ENCODE peak calls at places on chromosome 20, in eight cellular contexts. I is KBM-7; Q is stimulated activated CD4-positive, alpha-beta T cell treated with anti-CD3 and anti-CD28 coated beads, TNF-alpha, amount 100 ng/mL, for 48 hours; L is NCI-H1930; R is SW 1271; A is HepG2; F is cardiac fibroblast; D is H9. Z is an unnamed sample.

GRCh38 chr20:44632103-44632752 is 19.3 kb downstream of the ADA start:
- DNase-seq in D (no peak), L (no peak), F (no peak), A (no peak), I (no peak), Q (no peak), R (no peak), Z (no peak)

GRCh38 chr20:57412347-57413029 is 21.3 kb downstream of the RBM38 start:
- DNase-seq in D (no peak), A (no peak), R (no peak), L (no peak), Q (no peak), I (no peak), F (no peak), Z (no peak)

GRCh38 chr20:60038400-60038799 is 80.2 kb downstream of the CDH26 start:
- DNase-seq in A (no peak), I (no peak), F (no peak), L (no peak), R (no peak), D (no peak), Q (no peak), Z (no peak)

GRCh38 chr20:40144581-40144980 is 544.5 kb downstream of the MAFB start:
- DNase-seq in R (no peak), Q (no peak), D (no peak), F (no peak), L (no peak), A (no peak), I (no peak), Z (no peak)

GRCh38 chr20:32439132-32439829 is 81.2 kb downstream of the ASXL1 start:
- DNase-seq in L (no peak), D (no peak), R (no peak), F (peak; percentile 85), Q (no peak), A (no peak), I (no peak), Z (peak; percentile 68)

GRCh38 chr20:24956001-24956761 is 7.1 kb downstream of the CST7 start:
- DNase-seq in L (no peak), D (peak; percentile 17), R (no peak), A (no peak), F (no peak), I (no peak), Q (no peak), Z (no peak)

GRCh38 chr20:13017883-13018535 is 9.2 kb downstream of the SPTLC3 start:
- DNase-seq in R (no peak), D (no peak), Q (no peak), L (no peak), F (peak; percentile 65), A (no peak), I (no peak), Z (peak; percentile 67)

GRCh38 chr20:52484438-52484837 is 292.9 kb upstream of the ZFP64 start:
- DNase-seq in A (no peak), Q (no peak), F (peak; percentile 36), R (no peak), I (no peak), L (no peak), D (no peak), Z (peak; percentile 20)

GRCh38 chr20:11403711-11404110 is 514.0 kb upstream of the BTBD3 start:
- DNase-seq in I (no peak), Q (no peak), D (no peak), L (no peak), F (peak; percentile 39), R (no peak), A (no peak), Z (peak; percentile 50)

GRCh38 chr20:2942439-2942838 is 69.2 kb downstream of the PTPRA start:
- DNase-seq in D (no peak), L (no peak), A (no peak), F (peak; percentile 54), Q (no peak), I (no peak), R (no peak), Z (peak; percentile 21)

GRCh38 chr20:63890201-63890576 is 4.7 kb upstream of the DNAJC5 start:
- DNase-seq in L (no peak), R (no peak), I (no peak), D (no peak), F (peak; percentile 29), Q (no peak), A (no peak), Z (no peak)

GRCh38 chr20:19710336-19710721 is 47.7 kb upstream of the RIN2 start:
- DNase-seq in D (no peak), Q (no peak), L (no peak), A (no peak), I (no peak), F (peak; percentile 10), R (no peak), Z (peak; percentile 43)

GRCh38 chr20:42688576-42688975 is 501.1 kb downstream of the PTPRT start:
- DNase-seq in A (no peak), L (no peak), R (no peak), I (no peak), D (peak; percentile 36), F (no peak), Q (no peak), Z (no peak)

GRCh38 chr20:3786126-3786484 is 435 bp downstream of the CENPB start:
- DNase-seq in D (no peak), F (peak; percentile 67), L (no peak), Q (no peak), I (no peak), A (no peak), R (no peak), Z (no peak)

GRCh38 chr20:45798935-45799642 is 7.3 kb downstream of the DNTTIP1 start:
- DNase-seq in Q (peak; percentile 44), L (peak; percentile 13), R (no peak), I (peak; percentile 76), F (peak; percentile 66), A (peak; percentile 61), D (peak; percentile 79), Z (no peak)

GRCh38 chr20:21100590-21101452 is 5.3 kb downstream of the LINC00237 start:
- DNase-seq in D (peak; percentile 79), I (no peak), F (peak; percentile 18), R (no peak), A (no peak), L (peak; percentile 28), Q (no peak), Z (no peak)

GRCh38 chr20:23782366-23782983 is 31.7 kb upstream of the CST1 start:
- DNase-seq in Q (no peak), F (peak; percentile 48), R (peak; percentile 26), I (peak; percentile 46), A (no peak), L (no peak), D (peak; percentile 73), Z (no peak)

GRCh38 chr20:11013801-11014200 is 340.0 kb upstream of the JAG1 start:
- DNase-seq in I (no peak), Q (no peak), A (no peak), F (no peak), D (no peak), L (no peak), R (no peak), Z (no peak)

GRCh38 chr20:8234580-8234979 is 102.5 kb downstream of the PLCB1 start:
- DNase-seq in D (no peak), A (no peak), Q (no peak), F (no peak), R (no peak), I (no peak), L (no peak), Z (no peak)

GRCh38 chr20:34713194-34713943 is 9.2 kb downstream of the TP53INP2 start:
- DNase-seq in R (peak; percentile 98), Q (no peak), D (no peak), I (peak; percentile 77), A (peak; percentile 91), F (peak; percentile 99), L (no peak), Z (peak; percentile 91)

GRCh38 chr20:32456869-32457421 is 98.8 kb downstream of the ASXL1 start:
- DNase-seq in R (no peak), Q (no peak), F (peak; percentile 43), A (no peak), L (no peak), D (peak; percentile 79), I (peak; percentile 48), Z (no peak)

GRCh38 chr20:48052492-48052870 is 267.2 kb upstream of the SULF2 start:
- DNase-seq in D (no peak), A (no peak), Q (no peak), I (no peak), L (no peak), F (no peak), R (no peak), Z (no peak)

GRCh38 chr20:21104466-21104761 is 1.7 kb downstream of the LINC00237 start:
- DNase-seq in L (no peak), A (no peak), R (no peak), Q (no peak), D (peak; percentile 62), I (no peak), F (no peak), Z (no peak)

GRCh38 chr20:1881240-1881835 is 13.9 kb upstream of the SIRPA start:
- DNase-seq in F (no peak), R (no peak), D (no peak), L (no peak), A (no peak), I (no peak), Q (no peak), Z (no peak)

GRCh38 chr20:36461600-36462439 is 79.5 kb upstream of the MYL9 start:
- DNase-seq in I (peak; percentile 30), Q (no peak), L (no peak), A (no peak), R (no peak), F (peak; percentile 53), D (peak; percentile 58), Z (no peak)

GRCh38 chr20:50642288-50642803 is 49.0 kb downstream of the RIPOR3 start:
- DNase-seq in I (no peak), L (no peak), Q (no peak), R (no peak), F (no peak), A (no peak), D (peak; percentile 93), Z (no peak)

GRCh38 chr20:40980106-40980827 is 48.4 kb upstream of the TOP1 start:
- DNase-seq in A (no peak), F (peak; percentile 47), D (no peak), I (no peak), R (no peak), L (no peak), Q (no peak), Z (peak; percentile 67)

GRCh38 chr20:25116746-25117457 is 35.0 kb upstream of the VSX1 start:
- DNase-seq in R (no peak), I (peak; percentile 3), L (no peak), D (no peak), Q (no peak), F (no peak), A (no peak), Z (no peak)

GRCh38 chr20:63701051-63701328 is 4.5 kb downstream of the TNFRSF6B start:
- DNase-seq in R (no peak), L (no peak), A (no peak), I (no peak), Q (no peak), F (no peak), D (no peak), Z (no peak)

GRCh38 chr20:47689726-47690125 is 95.6 kb downstream of the SULF2 start:
- DNase-seq in F (no peak), A (no peak), Q (no peak), L (no peak), I (no peak), D (no peak), R (no peak), Z (no peak)

GRCh38 chr20:57990396-57990987 is 238.0 kb downstream of the ANKRD60 start:
- DNase-seq in D (no peak), F (peak; percentile 5), I (no peak), A (no peak), R (no peak), L (no peak), Q (no peak), Z (peak; percentile 55)

GRCh38 chr20:50172347-50173013 is 18.1 kb upstream of the CEBPB start:
- DNase-seq in L (no peak), I (no peak), A (peak; percentile 97), F (peak; percentile 71), Q (no peak), R (peak; percentile 68), D (peak; percentile 98), Z (peak; percentile 58)